ENCODE peak calls at places on chromosomes 6 and 20, in five cellular contexts. One of them, this sample, is unnamed. For H3K4me1, the result is how much of the 10 kb centered on the place peaks cover.

GRCh38 chr6:113018351-113019151 is 671.4 kb downstream of the RFPL4B start:
- DNase-seq in OCI-LY7: no peak
- DNase-seq in ovary: peak
- DNase-seq in A673: no peak
- DNase-seq in GM23338: no peak
- DNase-seq in this sample: no peak

GRCh38 chr6:10420546-10421507 is 6.0 kb upstream of the TFAP2A start:
- DNase-seq in OCI-LY7: no peak
- DNase-seq in ovary: no peak
- DNase-seq in A673: no peak
- DNase-seq in GM23338: peak
- DNase-seq in this sample: no peak

GRCh38 chr6:156777866-156778614 is 862 bp downstream of the ARID1B start:
- DNase-seq in OCI-LY7: peak
- DNase-seq in ovary: peak
- DNase-seq in A673: peak
- DNase-seq in GM23338: peak
- DNase-seq in this sample: peak

GRCh38 chr6:139329224-139329623 is 37.4 kb upstream of the TXLNB start:
- DNase-seq in OCI-LY7: no peak
- DNase-seq in ovary: no peak
- DNase-seq in A673: no peak
- DNase-seq in GM23338: no peak
- DNase-seq in this sample: no peak

GRCh38 chr20:45919951-45920794 is 8.2 kb upstream of the PLTP start:
- DNase-seq in OCI-LY7: no peak
- DNase-seq in ovary: peak
- DNase-seq in A673: no peak
- DNase-seq in GM23338: no peak
- DNase-seq in this sample: no peak

GRCh38 chr6:165660881-165661415 is 2.1 kb downstream of the PDE10A start:
- DNase-seq in OCI-LY7: no peak
- DNase-seq in ovary: peak
- DNase-seq in A673: no peak
- DNase-seq in GM23338: no peak
- DNase-seq in this sample: no peak

GRCh38 chr6:111555041-111555440 is 50.6 kb downstream of the TRAF3IP2 start:
- DNase-seq in OCI-LY7: no peak
- DNase-seq in ovary: no peak
- DNase-seq in A673: no peak
- DNase-seq in GM23338: no peak
- DNase-seq in this sample: no peak

GRCh38 chr6:43935921-43936320 is 165.9 kb downstream of the VEGFA start:
- DNase-seq in OCI-LY7: no peak
- DNase-seq in ovary: no peak
- DNase-seq in A673: no peak
- DNase-seq in GM23338: no peak
- DNase-seq in this sample: peak

GRCh38 chr6:112202639-112203341 is 51.6 kb downstream of the LAMA4 start:
- DNase-seq in OCI-LY7: no peak
- DNase-seq in ovary: no peak
- DNase-seq in A673: no peak
- DNase-seq in GM23338: no peak
- DNase-seq in this sample: no peak

GRCh38 chr6:158373209-158373608 is 60.9 kb downstream of the TULP4 start:
- DNase-seq in OCI-LY7: no peak
- DNase-seq in ovary: no peak
- DNase-seq in A673: no peak
- DNase-seq in GM23338: no peak
- DNase-seq in this sample: no peak

GRCh38 chr20:41183391-41183790 is 46.0 kb downstream of the PLCG1 start:
- DNase-seq in OCI-LY7: no peak
- DNase-seq in ovary: no peak
- DNase-seq in A673: no peak
- DNase-seq in GM23338: no peak
- DNase-seq in this sample: no peak

GRCh38 chr6:36577298-36577697 is 16.9 kb upstream of the SRSF3 start:
- DNase-seq in OCI-LY7: no peak
- DNase-seq in ovary: no peak
- DNase-seq in A673: no peak
- DNase-seq in GM23338: no peak
- DNase-seq in this sample: no peak

GRCh38 chr6:551405-551804 is 105.5 kb downstream of the HUS1B start:
- DNase-seq in OCI-LY7: peak
- DNase-seq in ovary: no peak
- DNase-seq in A673: peak
- DNase-seq in GM23338: peak
- DNase-seq in this sample: no peak

GRCh38 chr6:33427585-33428218 is 7.8 kb downstream of the SYNGAP1 start:
- DNase-seq in OCI-LY7: peak
- DNase-seq in ovary: peak
- DNase-seq in A673: peak
- DNase-seq in GM23338: peak
- DNase-seq in this sample: peak

GRCh38 chr6:83381949-83382348 is 48.9 kb downstream of the ME1 start:
- DNase-seq in OCI-LY7: no peak
- DNase-seq in ovary: no peak
- DNase-seq in A673: no peak
- DNase-seq in GM23338: no peak
- DNase-seq in this sample: no peak

GRCh38 chr6:33597551-33598322 is 17.7 kb upstream of the BAK1 start:
- DNase-seq in OCI-LY7: no peak
- DNase-seq in ovary: no peak
- DNase-seq in A673: no peak
- DNase-seq in GM23338: no peak
- DNase-seq in this sample: no peak

GRCh38 chr6:127457444-127458064 is 1.6 kb downstream of the KIAA0408 start:
- DNase-seq in OCI-LY7: no peak
- DNase-seq in ovary: no peak
- DNase-seq in A673: peak
- DNase-seq in GM23338: peak
- DNase-seq in this sample: no peak

GRCh38 chr20:36384022-36384619 is 78.0 kb downstream of the DLGAP4 start:
- DNase-seq in OCI-LY7: peak
- DNase-seq in ovary: peak
- DNase-seq in A673: peak
- DNase-seq in GM23338: peak
- DNase-seq in this sample: no peak

GRCh38 chr20:49811825-49812462 is 684 bp upstream of the SLC9A8 start:
- DNase-seq in OCI-LY7: no peak
- DNase-seq in ovary: peak
- DNase-seq in A673: peak
- DNase-seq in GM23338: no peak
- DNase-seq in this sample: no peak

GRCh38 chr6:3417473-3417872 is 39.4 kb downstream of the SLC22A23 start:
- DNase-seq in OCI-LY7: no peak
- DNase-seq in ovary: no peak
- DNase-seq in A673: no peak
- DNase-seq in GM23338: no peak
- DNase-seq in this sample: no peak
- H3K4me1 ChIP-seq in OCI-LY7: under half
- H3K4me1 ChIP-seq in ovary: under half
- H3K4me1 ChIP-seq in A673: under half
- H3K4me1 ChIP-seq in GM23338: half or more
- H3K4me1 ChIP-seq in this sample: under half

DNA sequence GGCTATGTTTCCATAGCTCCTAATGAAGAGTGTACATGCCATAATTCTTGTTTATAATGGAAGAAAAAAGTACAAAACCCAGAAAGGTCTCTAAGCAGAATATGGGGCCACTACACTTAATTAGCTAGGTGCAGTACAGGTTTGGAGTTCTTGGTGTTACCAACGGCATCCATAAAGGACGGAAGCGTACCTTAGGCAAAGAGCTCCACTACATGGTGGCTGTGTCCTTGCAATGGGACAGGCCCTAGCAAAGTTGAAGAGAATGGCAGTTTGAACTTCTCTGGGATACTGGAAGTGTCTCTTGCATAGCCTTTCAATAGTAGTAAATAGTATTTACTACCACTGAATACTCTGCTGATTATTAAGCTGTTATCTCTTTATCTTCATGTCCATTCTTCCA is 371.7 kb upstream of the MMS22L start:
- DNase-seq in OCI-LY7: no peak
- DNase-seq in ovary: no peak
- DNase-seq in A673: no peak
- DNase-seq in GM23338: peak
- DNase-seq in this sample: no peak
- H3K4me1 ChIP-seq in OCI-LY7: under half
- H3K4me1 ChIP-seq in ovary: under half
- H3K4me1 ChIP-seq in A673: under half
- H3K4me1 ChIP-seq in GM23338: under half
- H3K4me1 ChIP-seq in this sample: under half

DNA sequence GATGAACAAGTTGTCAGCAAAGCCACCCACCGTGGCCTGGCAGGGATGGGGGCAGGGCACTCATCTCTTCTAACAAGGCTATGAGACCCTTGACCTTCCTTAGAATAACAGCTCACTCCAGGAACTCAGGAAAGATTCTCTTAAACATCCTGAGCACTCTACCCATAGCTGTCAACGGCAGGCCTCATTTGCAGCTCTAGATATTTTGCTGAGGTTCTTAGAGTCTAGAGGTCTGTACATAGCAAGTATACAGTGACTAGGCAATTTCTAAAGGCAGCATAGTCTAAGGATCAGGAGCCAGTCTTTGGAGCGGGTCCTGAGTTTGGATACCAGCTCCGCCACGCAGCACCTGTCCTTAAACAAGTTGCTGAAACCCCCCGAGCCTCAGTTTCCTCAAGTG is 11.7 kb downstream of the TRERF1 start:
- DNase-seq in OCI-LY7: no peak
- DNase-seq in ovary: no peak
- DNase-seq in A673: no peak
- DNase-seq in GM23338: no peak
- DNase-seq in this sample: no peak
- H3K4me1 ChIP-seq in OCI-LY7: under half
- H3K4me1 ChIP-seq in ovary: under half
- H3K4me1 ChIP-seq in A673: under half
- H3K4me1 ChIP-seq in GM23338: half or more
- H3K4me1 ChIP-seq in this sample: under half

GRCh38 chr20:25042531-25043498 is 15.1 kb downstream of the ACSS1 start:
- DNase-seq in OCI-LY7: peak
- DNase-seq in ovary: no peak
- DNase-seq in A673: no peak
- DNase-seq in GM23338: no peak
- DNase-seq in this sample: peak
- H3K4me1 ChIP-seq in OCI-LY7: under half
- H3K4me1 ChIP-seq in ovary: under half
- H3K4me1 ChIP-seq in A673: under half
- H3K4me1 ChIP-seq in GM23338: under half
- H3K4me1 ChIP-seq in this sample: half or more